ENCODE peak calls at places on chromosomes 5 and 9, in seven cellular contexts. R, L, K, Z, J, Y and S are unnamed samples.

GRCh38 chr5:123670981-123671557 is 159.1 kb downstream of the CSNK1G3 start:
- DNase-seq in Y (peak; percentile 47), J (peak; percentile 68), L (peak; percentile 7), Z (no peak), K (peak; percentile 60), R (peak; percentile 18), S (peak; percentile 51)

GRCh38 chr5:159210306-159210722 is 961 bp upstream of the RNF145 start:
- DNase-seq in L (no peak), Z (no peak), J (no peak), R (peak; percentile 12), K (no peak), Y (peak; percentile 29), S (no peak)

GRCh38 chr9:87898151-87898550 is 15.5 kb downstream of the SPATA31E1 start:
- DNase-seq in J (no peak), R (no peak), L (no peak), Z (no peak), K (no peak), Y (no peak), S (no peak)

GRCh38 chr9:138048184-138048583 is 170.6 kb downstream of the CACNA1B start:
- DNase-seq in L (no peak), Z (no peak), R (no peak), K (no peak), Y (no peak), J (no peak), S (no peak)

GRCh38 chr9:122036988-122037387 is 56.1 kb downstream of the TTLL11 start:
- DNase-seq in L (no peak), R (no peak), K (no peak), J (no peak), Y (no peak), Z (no peak), S (no peak)

GRCh38 chr9:92171822-92172221 is 56.6 kb upstream of the SPTLC1 start:
- DNase-seq in J (no peak), Z (no peak), K (no peak), Y (no peak), L (no peak), R (no peak), S (no peak)

GRCh38 chr5:81544351-81545001 is 150.5 kb upstream of the ACOT12 start:
- DNase-seq in K (no peak), Y (peak; percentile 32), L (no peak), R (no peak), Z (no peak), J (peak; percentile 19), S (no peak)

GRCh38 chr5:39175273-39175955 is 43.9 kb downstream of the FYB1 start:
- DNase-seq in K (no peak), Z (no peak), J (no peak), Y (no peak), L (no peak), R (no peak), S (no peak)

GRCh38 chr5:159907689-159908088 is 8.6 kb upstream of the ADRA1B start:
- DNase-seq in Y (no peak), L (no peak), Z (no peak), J (no peak), R (no peak), K (no peak), S (no peak)

GRCh38 chr9:16571127-16571848 is 299.2 kb downstream of the BNC2 start:
- DNase-seq in L (no peak), R (no peak), Z (no peak), J (no peak), Y (no peak), K (no peak), S (no peak)

GRCh38 chr5:23742701-23743100 is 235.3 kb downstream of the PRDM9 start:
- DNase-seq in Y (no peak), Z (no peak), J (no peak), K (no peak), L (no peak), R (no peak), S (no peak)

GRCh38 chr5:761854-762685 is 22.5 kb downstream of the ZDHHC11B start:
- DNase-seq in Y (no peak), L (no peak), K (no peak), Z (no peak), R (no peak), J (no peak), S (no peak)

GRCh38 chr9:28696960-28697359 is 1123.7 kb upstream of the C9orf72 start:
- DNase-seq in K (no peak), Y (no peak), Z (no peak), J (no peak), R (no peak), L (no peak), S (no peak)

GRCh38 chr5:3337812-3338541 is 257.7 kb upstream of the IRX1 start:
- DNase-seq in J (no peak), Z (no peak), Y (no peak), L (no peak), R (no peak), K (no peak), S (no peak)

GRCh38 chr5:139638090-139638735 is 9.9 kb upstream of the CXXC5 start:
- DNase-seq in R (no peak), Y (peak; percentile 74), K (peak; percentile 55), J (no peak), L (no peak), Z (no peak), S (no peak)

GRCh38 chr9:121285835-121286687 is 18.1 kb downstream of the GSN start:
- DNase-seq in Z (no peak), Y (peak; percentile 51), K (no peak), R (no peak), L (no peak), J (peak; percentile 67), S (no peak)

GRCh38 chr5:125317546-125317995 is 571.1 kb upstream of the ZNF608 start:
- DNase-seq in J (no peak), K (no peak), Z (no peak), Y (no peak), L (no peak), R (no peak), S (peak; percentile 55)

GRCh38 chr9:134793281-134793680 is 87.3 kb upstream of the FCN2 start:
- DNase-seq in R (no peak), J (no peak), Z (peak; percentile 59), L (no peak), Y (no peak), K (no peak), S (no peak)

GRCh38 chr5:17336054-17336453 is 118.6 kb downstream of the BASP1 start:
- DNase-seq in L (no peak), J (peak; percentile 63), K (no peak), R (no peak), Y (no peak), Z (no peak), S (no peak)

GRCh38 chr5:150624334-150625163 is 15.9 kb upstream of the SYNPO start:
- DNase-seq in L (peak; percentile 19), Z (no peak), K (peak; percentile 43), Y (no peak), J (peak; percentile 63), R (peak; percentile 8), S (no peak)

GRCh38 chr5:10902145-10902544 is 141.1 kb upstream of the DAP start:
- DNase-seq in L (no peak), J (no peak), Y (no peak), R (no peak), Z (no peak), K (no peak), S (no peak)

GRCh38 chr9:123102380-123103113 is 69.1 kb downstream of the GPR21 start:
- DNase-seq in L (no peak), Y (no peak), R (no peak), K (no peak), J (no peak), Z (no peak), S (no peak)

GRCh38 chr9:128276574-128277270 is 646 bp downstream of the SWI5 start:
- DNase-seq in L (no peak), R (no peak), Y (peak; percentile 3), K (peak; percentile 31), J (peak; percentile 52), Z (no peak), S (peak; percentile 12)

GRCh38 chr5:117302949-117303348 is 728.3 kb upstream of the SEMA6A start:
- DNase-seq in R (no peak), J (no peak), Y (no peak), K (no peak), Z (peak; percentile 34), L (no peak), S (no peak)

GRCh38 chr5:142900926-142901325 is 130.7 kb downstream of the ARHGAP26 start:
- DNase-seq in R (no peak), K (no peak), Z (peak; percentile 64), Y (no peak), L (no peak), J (no peak), S (no peak)

GRCh38 chr5:172153695-172154094 is 34.3 kb downstream of the STK10 start:
- DNase-seq in Z (no peak), L (no peak), Y (no peak), K (no peak), R (no peak), J (no peak), S (no peak)

GRCh38 chr5:102749416-102750021 is 5.6 kb upstream of the PAM start:
- DNase-seq in L (no peak), R (no peak), J (no peak), Y (peak; percentile 62), Z (no peak), K (no peak), S (no peak)

GRCh38 chr5:6260846-6261245 is 117.5 kb downstream of the MED10 start:
- DNase-seq in K (no peak), R (no peak), Z (no peak), Y (no peak), J (no peak), L (no peak), S (no peak)

GRCh38 chr5:66324357-66324756 is 180.3 kb downstream of the SREK1 start:
- DNase-seq in Y (peak; percentile 6), K (no peak), J (no peak), R (no peak), L (no peak), Z (no peak), S (no peak)

GRCh38 chr5:5156461-5157082 is 16.4 kb downstream of the ADAMTS16 start:
- DNase-seq in Z (no peak), L (no peak), Y (no peak), R (no peak), J (no peak), K (no peak), S (no peak)